ENCODE peak calls at places on chromosome 17, in eight cellular contexts. O, T, Y, N, P, M, W and K are unnamed samples.

GRCh38 chr17:81000631-81001357 is 9.2 kb downstream of the CHMP6 start:
- DNase-seq in O (no peak), T (no peak), Y (no peak), N (no peak), P (no peak), M (no peak), W (peak), K (no peak)

GRCh38 chr17:81365148-81365600 is 30.1 kb upstream of the BAHCC1 start:
- DNase-seq in O (no peak), T (peak), Y (no peak), N (no peak), P (peak), M (no peak), W (peak), K (peak)

GRCh38 chr17:4492762-4493561 is 5.7 kb upstream of the SPNS2 start:
- DNase-seq in O (no peak), T (no peak), Y (no peak), N (no peak), P (no peak), M (no peak), W (peak), K (peak)

GRCh38 chr17:27379863-27380533 is 76.2 kb upstream of the KSR1 start:
- DNase-seq in O (peak), T (peak), Y (no peak), N (peak), P (peak), M (no peak), W (peak), K (no peak)

GRCh38 chr17:72258711-72259110 is 137.9 kb downstream of the SOX9 start:
- DNase-seq in O (no peak), T (no peak), Y (no peak), N (no peak), P (no peak), M (no peak), W (no peak), K (no peak)

GRCh38 chr17:31404028-31404949 is 12.8 kb downstream of the RAB11FIP4 start:
- DNase-seq in O (no peak), T (no peak), Y (no peak), N (no peak), P (no peak), M (no peak), W (no peak), K (no peak)

GRCh38 chr17:19364699-19365498 is 2.4 kb upstream of the B9D1 start:
- DNase-seq in O (no peak), T (no peak), Y (no peak), N (peak), P (peak), M (no peak), W (peak), K (no peak)

GRCh38 chr17:73591278-73592078 is 52.8 kb downstream of the SDK2 start:
- DNase-seq in O (no peak), T (no peak), Y (no peak), N (peak), P (no peak), M (peak), W (no peak), K (no peak)

GRCh38 chr17:45970659-45971058 is 28.4 kb upstream of the STH start:
- DNase-seq in O (no peak), T (no peak), Y (no peak), N (no peak), P (no peak), M (no peak), W (no peak), K (no peak)

GRCh38 chr17:2070241-2071023 is 15.5 kb downstream of the HIC1 start:
- DNase-seq in O (no peak), T (no peak), Y (no peak), N (no peak), P (no peak), M (no peak), W (no peak), K (no peak)

GRCh38 chr17:48463531-48463930 is 33.5 kb upstream of the SKAP1 start:
- DNase-seq in O (no peak), T (peak), Y (no peak), N (peak), P (no peak), M (no peak), W (no peak), K (no peak)

GRCh38 chr17:7982666-7983065 is 19.7 kb upstream of the GUCY2D start:
- DNase-seq in O (no peak), T (peak), Y (no peak), N (no peak), P (no peak), M (no peak), W (no peak), K (no peak)

GRCh38 chr17:82888583-82889495 is 49.0 kb upstream of the ZNF750 start:
- DNase-seq in O (peak), T (no peak), Y (no peak), N (no peak), P (peak), M (no peak), W (peak), K (peak)

GRCh38 chr17:38451030-38451839 is 23.0 kb downstream of the ARHGAP23 start:
- DNase-seq in O (peak), T (peak), Y (no peak), N (no peak), P (peak), M (no peak), W (no peak), K (peak)

GRCh38 chr17:7356072-7356549 is 1.2 kb downstream of the TMEM95 start:
- DNase-seq in O (peak), T (peak), Y (peak), N (peak), P (peak), M (peak), W (peak), K (peak)

GRCh38 chr17:42424991-42425610 is 2.0 kb upstream of the CAVIN1 start:
- DNase-seq in O (no peak), T (peak), Y (no peak), N (no peak), P (no peak), M (no peak), W (no peak), K (no peak)

GRCh38 chr17:48577946-48578615 is at the start of gene HOXB4:
- DNase-seq in O (peak), T (peak), Y (peak), N (no peak), P (peak), M (peak), W (peak), K (no peak)